ENCODE peak calls at places on chromosome 1, in nine cellular contexts. F is upper lobe of right lung; N is activated CD8-positive, alpha-beta memory T cell treated with anti-CD3 and anti-CD28 coated beads, Interleukin-2, amount 50 U/mL, for 4 hours; I is A549; M is stimulated activated naive CD8-positive, alpha-beta T cell treated with anti-CD3 and anti-CD28 coated beads, Interleukin-15, amount 100 ng/mL, for 72 hours; L is cerebellar nuclear complex; S is activated CD4-positive, alpha-beta T cell treated with anti-CD3 and anti-CD28 coated beads, Interleukin-2, amount 50 U/mL, for 4 hours; O is ELR; D is IMR-90. W is an unnamed sample.
A peak's percentile ranks its signal among the peaks of the same experiment; 100 is the strongest.

GRCh38 chr1:86913399-86913895 is 479 bp downstream of the SELENOF start:
- DNase-seq in L (no peak), O (peak; percentile 69), S (peak; percentile 7), M (peak; percentile 19), F (no peak), D (peak; percentile 48), N (peak; percentile 19), I (no peak), W (peak; percentile 61)

GRCh38 chr1:108646661-108647269 is 14.1 kb downstream of the HENMT1 start:
- DNase-seq in D (peak; percentile 77), M (peak; percentile 85), N (peak; percentile 70), I (no peak), S (peak; percentile 70), L (no peak), F (peak; percentile 93), O (peak; percentile 63), W (peak; percentile 74)

GRCh38 chr1:2257245-2257627 is 29.1 kb downstream of the SKI start:
- DNase-seq in S (no peak), O (no peak), N (no peak), M (no peak), L (no peak), I (no peak), D (no peak), F (no peak), W (no peak)

GRCh38 chr1:78475888-78476610 is 14.7 kb upstream of the PTGFR start:
- DNase-seq in O (no peak), M (no peak), S (no peak), F (no peak), L (no peak), N (no peak), D (no peak), I (no peak), W (peak; percentile 19)

GRCh38 chr1:200448034-200448762 is 38.4 kb upstream of the ZNF281 start:
- DNase-seq in S (no peak), O (no peak), D (no peak), F (no peak), I (no peak), M (peak; percentile 16), N (no peak), L (no peak), W (no peak)

GRCh38 chr1:40855513-40855912 is 6.7 kb downstream of the CITED4 start:
- DNase-seq in M (peak; percentile 19), D (no peak), S (no peak), L (no peak), N (peak; percentile 29), I (no peak), F (no peak), O (peak; percentile 33), W (no peak)

GRCh38 chr1:154272217-154272998 is at the start of gene HAX1:
- DNase-seq in O (peak; percentile 97), N (peak; percentile 97), L (no peak), I (peak; percentile 93), D (peak; percentile 97), M (peak; percentile 98), S (peak; percentile 98), F (peak; percentile 96), W (peak; percentile 97)

GRCh38 chr1:203671047-203671446 is 44.4 kb downstream of the ATP2B4 start:
- DNase-seq in F (no peak), N (no peak), M (no peak), I (no peak), S (no peak), D (peak; percentile 60), O (peak; percentile 66), L (no peak), W (peak; percentile 36)

GRCh38 chr1:175146535-175147213 is 45.9 kb downstream of the KIAA0040 start:
- DNase-seq in S (peak; percentile 67), I (peak; percentile 80), L (no peak), N (peak; percentile 68), M (peak; percentile 71), D (peak; percentile 28), F (peak; percentile 82), O (peak; percentile 67), W (peak; percentile 65)

GRCh38 chr1:47323475-47324105 is 9.6 kb upstream of the STIL start:
- DNase-seq in I (no peak), F (no peak), D (no peak), S (no peak), M (no peak), N (no peak), L (no peak), O (no peak), W (no peak)

GRCh38 chr1:154767315-154768240 is 102.5 kb downstream of the KCNN3 start:
- DNase-seq in L (no peak), O (no peak), N (no peak), M (no peak), D (peak; percentile 72), I (no peak), F (peak; percentile 59), S (no peak), W (peak; percentile 13)

GRCh38 chr1:205248793-205249601 is 21.3 kb downstream of the TMCC2 start:
- DNase-seq in M (no peak), O (no peak), S (no peak), L (no peak), F (peak; percentile 82), D (peak; percentile 75), I (no peak), N (no peak), W (peak; percentile 40)

GRCh38 chr1:26581287-26581651 is 51.7 kb downstream of the RPS6KA1 start:
- DNase-seq in F (no peak), S (no peak), D (no peak), O (no peak), I (no peak), N (no peak), L (no peak), M (no peak), W (no peak)

GRCh38 chr1:156259805-156260204 is 11.9 kb upstream of the PAQR6 start:
- DNase-seq in S (no peak), L (no peak), F (no peak), D (no peak), I (no peak), N (no peak), M (no peak), O (peak; percentile 38), W (no peak)

GRCh38 chr1:159076753-159077656 is at the start of gene AIM2:
- DNase-seq in S (peak; percentile 95), O (peak; percentile 82), I (no peak), D (no peak), M (peak; percentile 97), F (peak; percentile 80), N (peak; percentile 81), L (no peak), W (peak; percentile 80)

GRCh38 chr1:29256395-29256794 is 20.1 kb downstream of the PTPRU start:
- DNase-seq in S (no peak), M (no peak), D (no peak), L (no peak), I (no peak), O (no peak), F (no peak), N (no peak), W (no peak)

GRCh38 chr1:234564035-234565029 is 45.6 kb downstream of the IRF2BP2 start:
- DNase-seq in O (peak; percentile 94), I (peak; percentile 82), D (peak; percentile 88), F (no peak), L (no peak), S (no peak), N (no peak), M (no peak), W (peak; percentile 74)

GRCh38 chr1:156232222-156232621 is 9.8 kb upstream of the BGLAP start:
- DNase-seq in L (no peak), S (no peak), F (no peak), D (no peak), M (no peak), O (no peak), I (no peak), N (no peak), W (no peak)

GRCh38 chr1:92329356-92330129 is 30.7 kb downstream of the RPAP2 start:
- DNase-seq in O (peak; percentile 98), I (no peak), F (no peak), S (no peak), N (no peak), L (no peak), D (peak; percentile 67), M (no peak), W (peak; percentile 98)

GRCh38 chr1:211613108-211613947 is 34.4 kb upstream of the SLC30A1 start:
- DNase-seq in O (peak; percentile 84), I (peak; percentile 43), M (no peak), F (peak; percentile 79), L (no peak), N (no peak), S (no peak), D (peak; percentile 94), W (peak; percentile 99)

GRCh38 chr1:41586230-41586629 is 101.7 kb upstream of the EDN2 start:
- DNase-seq in N (no peak), F (no peak), M (no peak), S (no peak), D (no peak), O (no peak), I (no peak), L (no peak), W (no peak)

GRCh38 chr1:229342902-229343587 is at the start of gene CCSAP:
- DNase-seq in O (peak; percentile 58), L (no peak), S (peak; percentile 35), N (peak; percentile 65), D (peak; percentile 38), M (peak; percentile 56), F (peak; percentile 85), I (peak; percentile 49), W (peak; percentile 59)

GRCh38 chr1:101295212-101295611 is 58.4 kb downstream of the S1PR1 start:
- DNase-seq in M (no peak), O (no peak), D (no peak), N (no peak), I (no peak), S (no peak), F (no peak), L (no peak), W (no peak)

GRCh38 chr1:208047476-208047934 is 136.6 kb upstream of the CD34 start:
- DNase-seq in N (no peak), M (no peak), L (no peak), F (peak; percentile 67), D (peak; percentile 43), I (no peak), O (no peak), S (no peak), W (no peak)